ENCODE peak calls at places on chromosome 14, in nine cellular contexts. One of them, this sample, is unnamed.

GRCh38 chr14:35480119-35480769 is 53.7 kb upstream of the INSM2 start:
- DNase-seq in AG09309: no peak
- DNase-seq in neural progenitor cell: no peak
- DNase-seq in body of pancreas: no peak
- DNase-seq in esophagus muscularis mucosa: no peak
- DNase-seq in left lung: no peak
- DNase-seq in suprapubic skin: no peak
- DNase-seq in heart right ventricle: no peak
- DNase-seq in stomach: no peak
- DNase-seq in this sample: no peak

GRCh38 chr14:79056879-79057278 is 886.7 kb downstream of the NRXN3 start:
- DNase-seq in AG09309: no peak
- DNase-seq in neural progenitor cell: no peak
- DNase-seq in body of pancreas: no peak
- DNase-seq in esophagus muscularis mucosa: no peak
- DNase-seq in left lung: no peak
- DNase-seq in suprapubic skin: no peak
- DNase-seq in heart right ventricle: no peak
- DNase-seq in stomach: no peak
- DNase-seq in this sample: peak

GRCh38 chr14:54808326-54809161 is 94.1 kb downstream of the GCH1 start:
- DNase-seq in AG09309: no peak
- DNase-seq in neural progenitor cell: no peak
- DNase-seq in body of pancreas: no peak
- DNase-seq in esophagus muscularis mucosa: peak
- DNase-seq in left lung: no peak
- DNase-seq in suprapubic skin: no peak
- DNase-seq in heart right ventricle: no peak
- DNase-seq in stomach: no peak
- DNase-seq in this sample: no peak

GRCh38 chr14:64778114-64778754 is 74.0 kb downstream of the PLEKHG3 start:
- DNase-seq in AG09309: no peak
- DNase-seq in neural progenitor cell: no peak
- DNase-seq in body of pancreas: peak
- DNase-seq in esophagus muscularis mucosa: no peak
- DNase-seq in left lung: no peak
- DNase-seq in suprapubic skin: no peak
- DNase-seq in heart right ventricle: peak
- DNase-seq in stomach: no peak
- DNase-seq in this sample: no peak

GRCh38 chr14:89241265-89241664 is 175.8 kb downstream of the FOXN3 start:
- DNase-seq in AG09309: no peak
- DNase-seq in neural progenitor cell: no peak
- DNase-seq in body of pancreas: no peak
- DNase-seq in esophagus muscularis mucosa: no peak
- DNase-seq in left lung: no peak
- DNase-seq in suprapubic skin: no peak
- DNase-seq in heart right ventricle: no peak
- DNase-seq in stomach: no peak
- DNase-seq in this sample: no peak

GRCh38 chr14:34173916-34174315 is 223.0 kb upstream of the EGLN3 start:
- DNase-seq in AG09309: no peak
- DNase-seq in neural progenitor cell: no peak
- DNase-seq in body of pancreas: no peak
- DNase-seq in esophagus muscularis mucosa: no peak
- DNase-seq in left lung: no peak
- DNase-seq in suprapubic skin: no peak
- DNase-seq in heart right ventricle: no peak
- DNase-seq in stomach: no peak
- DNase-seq in this sample: no peak

GRCh38 chr14:37787879-37788494 is 192.6 kb downstream of the TTC6 start:
- DNase-seq in AG09309: no peak
- DNase-seq in neural progenitor cell: no peak
- DNase-seq in body of pancreas: no peak
- DNase-seq in esophagus muscularis mucosa: no peak
- DNase-seq in left lung: no peak
- DNase-seq in suprapubic skin: no peak
- DNase-seq in heart right ventricle: no peak
- DNase-seq in stomach: no peak
- DNase-seq in this sample: no peak

GRCh38 chr14:77470192-77470870 is 12.4 kb downstream of the AHSA1 start:
- DNase-seq in AG09309: no peak
- DNase-seq in neural progenitor cell: no peak
- DNase-seq in body of pancreas: no peak
- DNase-seq in esophagus muscularis mucosa: no peak
- DNase-seq in left lung: no peak
- DNase-seq in suprapubic skin: no peak
- DNase-seq in heart right ventricle: no peak
- DNase-seq in stomach: no peak
- DNase-seq in this sample: no peak

GRCh38 chr14:104546591-104547309 is 32.8 kb upstream of the C14orf180 start:
- DNase-seq in AG09309: no peak
- DNase-seq in neural progenitor cell: no peak
- DNase-seq in body of pancreas: no peak
- DNase-seq in esophagus muscularis mucosa: no peak
- DNase-seq in left lung: no peak
- DNase-seq in suprapubic skin: peak
- DNase-seq in heart right ventricle: no peak
- DNase-seq in stomach: no peak
- DNase-seq in this sample: no peak

GRCh38 chr14:39229222-39229543 is 4.5 kb upstream of the MIA2 start:
- DNase-seq in AG09309: no peak
- DNase-seq in neural progenitor cell: no peak
- DNase-seq in body of pancreas: no peak
- DNase-seq in esophagus muscularis mucosa: no peak
- DNase-seq in left lung: no peak
- DNase-seq in suprapubic skin: no peak
- DNase-seq in heart right ventricle: no peak
- DNase-seq in stomach: no peak
- DNase-seq in this sample: peak

GRCh38 chr14:21068521-21069387 is 1.4 kb upstream of the ARHGEF40 start:
- DNase-seq in AG09309: no peak
- DNase-seq in neural progenitor cell: peak
- DNase-seq in body of pancreas: peak
- DNase-seq in esophagus muscularis mucosa: no peak
- DNase-seq in left lung: peak
- DNase-seq in suprapubic skin: no peak
- DNase-seq in heart right ventricle: peak
- DNase-seq in stomach: peak
- DNase-seq in this sample: no peak

GRCh38 chr14:104445832-104446381 is 133.7 kb upstream of the C14orf180 start:
- DNase-seq in AG09309: no peak
- DNase-seq in neural progenitor cell: no peak
- DNase-seq in body of pancreas: no peak
- DNase-seq in esophagus muscularis mucosa: peak
- DNase-seq in left lung: no peak
- DNase-seq in suprapubic skin: peak
- DNase-seq in heart right ventricle: no peak
- DNase-seq in stomach: peak
- DNase-seq in this sample: no peak

GRCh38 chr14:88835661-88836060 is 11.2 kb downstream of the TTC8 start:
- DNase-seq in AG09309: no peak
- DNase-seq in neural progenitor cell: no peak
- DNase-seq in body of pancreas: no peak
- DNase-seq in esophagus muscularis mucosa: no peak
- DNase-seq in left lung: no peak
- DNase-seq in suprapubic skin: no peak
- DNase-seq in heart right ventricle: no peak
- DNase-seq in stomach: no peak
- DNase-seq in this sample: no peak

GRCh38 chr14:104882325-104882973 is 17.4 kb downstream of the CEP170B start:
- DNase-seq in AG09309: no peak
- DNase-seq in neural progenitor cell: peak
- DNase-seq in body of pancreas: peak
- DNase-seq in esophagus muscularis mucosa: no peak
- DNase-seq in left lung: peak
- DNase-seq in suprapubic skin: no peak
- DNase-seq in heart right ventricle: peak
- DNase-seq in stomach: peak
- DNase-seq in this sample: no peak

GRCh38 chr14:52922059-52922458 is 28.8 kb downstream of the FERMT2 start:
- DNase-seq in AG09309: no peak
- DNase-seq in neural progenitor cell: no peak
- DNase-seq in body of pancreas: no peak
- DNase-seq in esophagus muscularis mucosa: no peak
- DNase-seq in left lung: no peak
- DNase-seq in suprapubic skin: no peak
- DNase-seq in heart right ventricle: no peak
- DNase-seq in stomach: no peak
- DNase-seq in this sample: no peak

GRCh38 chr14:34562776-34563150 is 23.3 kb upstream of the EAPP start:
- DNase-seq in AG09309: no peak
- DNase-seq in neural progenitor cell: no peak
- DNase-seq in body of pancreas: no peak
- DNase-seq in esophagus muscularis mucosa: no peak
- DNase-seq in left lung: peak
- DNase-seq in suprapubic skin: no peak
- DNase-seq in heart right ventricle: no peak
- DNase-seq in stomach: no peak
- DNase-seq in this sample: no peak

GRCh38 chr14:102363182-102363952 is 626 bp downstream of the TECPR2 start:
- DNase-seq in AG09309: no peak
- DNase-seq in neural progenitor cell: peak
- DNase-seq in body of pancreas: peak
- DNase-seq in esophagus muscularis mucosa: no peak
- DNase-seq in left lung: no peak
- DNase-seq in suprapubic skin: peak
- DNase-seq in heart right ventricle: peak
- DNase-seq in stomach: peak
- DNase-seq in this sample: no peak

GRCh38 chr14:102360388-102360787 is 2.3 kb downstream of the CINP start:
- DNase-seq in AG09309: no peak
- DNase-seq in neural progenitor cell: no peak
- DNase-seq in body of pancreas: no peak
- DNase-seq in esophagus muscularis mucosa: no peak
- DNase-seq in left lung: no peak
- DNase-seq in suprapubic skin: no peak
- DNase-seq in heart right ventricle: no peak
- DNase-seq in stomach: no peak
- DNase-seq in this sample: no peak

GRCh38 chr14:102362545-102363181 is at the start of the genes CINP and TECPR2:
- DNase-seq in AG09309: peak
- DNase-seq in neural progenitor cell: peak
- DNase-seq in body of pancreas: peak
- DNase-seq in esophagus muscularis mucosa: peak
- DNase-seq in left lung: peak
- DNase-seq in suprapubic skin: peak
- DNase-seq in heart right ventricle: peak
- DNase-seq in stomach: peak
- DNase-seq in this sample: peak

GRCh38 chr14:102356280-102356679 is 6.4 kb downstream of the CINP start:
- DNase-seq in AG09309: no peak
- DNase-seq in neural progenitor cell: no peak
- DNase-seq in body of pancreas: no peak
- DNase-seq in esophagus muscularis mucosa: no peak
- DNase-seq in left lung: no peak
- DNase-seq in suprapubic skin: no peak
- DNase-seq in heart right ventricle: no peak
- DNase-seq in stomach: no peak
- DNase-seq in this sample: no peak

GRCh38 chr14:102362084-102362483 is 606 bp downstream of the CINP start:
- DNase-seq in AG09309: no peak
- DNase-seq in neural progenitor cell: peak
- DNase-seq in body of pancreas: no peak
- DNase-seq in esophagus muscularis mucosa: no peak
- DNase-seq in left lung: no peak
- DNase-seq in suprapubic skin: no peak
- DNase-seq in heart right ventricle: no peak
- DNase-seq in stomach: no peak
- DNase-seq in this sample: peak
- H3K4me3 ChIP-seq in AG09309: peak
- H3K4me3 ChIP-seq in neural progenitor cell: peak
- H3K4me3 ChIP-seq in body of pancreas: peak
- H3K4me3 ChIP-seq in esophagus muscularis mucosa: peak
- H3K4me3 ChIP-seq in left lung: peak
- H3K4me3 ChIP-seq in suprapubic skin: peak
- H3K4me3 ChIP-seq in heart right ventricle: peak
- H3K4me3 ChIP-seq in stomach: peak
- H3K4me3 ChIP-seq in this sample: peak

DNA sequence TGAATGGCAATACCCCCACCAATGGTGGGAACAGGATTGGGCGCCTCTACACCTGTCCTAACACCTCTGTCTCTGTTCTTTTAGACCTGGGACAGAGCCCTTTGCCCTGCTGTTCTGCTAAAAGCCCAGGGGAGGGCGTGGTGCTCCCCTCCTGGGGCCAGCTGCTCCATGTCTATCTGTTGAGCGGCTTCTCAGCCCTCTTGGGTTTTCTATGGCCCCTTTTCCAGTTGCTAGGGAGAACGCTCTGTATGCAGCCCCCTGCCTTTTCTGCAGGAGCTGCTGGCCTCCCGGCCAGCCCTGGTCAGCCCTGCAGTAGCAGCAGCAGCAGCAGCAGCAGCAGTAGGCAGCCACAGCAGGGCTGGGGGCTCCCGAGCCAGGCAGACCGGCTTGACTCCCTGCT is 1.2 kb downstream of the RTL1 start:
- DNase-seq in AG09309: no peak
- DNase-seq in neural progenitor cell: peak
- DNase-seq in body of pancreas: no peak
- DNase-seq in esophagus muscularis mucosa: peak
- DNase-seq in left lung: no peak
- DNase-seq in suprapubic skin: no peak
- DNase-seq in heart right ventricle: no peak
- DNase-seq in stomach: no peak
- DNase-seq in this sample: no peak
- TF ChIP-seq CTCF in AG09309: no peak
- TF ChIP-seq CTCF in neural progenitor cell: peak
- TF ChIP-seq CTCF in body of pancreas: no peak
- TF ChIP-seq CTCF in esophagus muscularis mucosa: no peak
- TF ChIP-seq CTCF in left lung: no peak
- TF ChIP-seq CTCF in suprapubic skin: no peak
- TF ChIP-seq CTCF in heart right ventricle: no peak
- TF ChIP-seq CTCF in stomach: no peak
- TF ChIP-seq CTCF in this sample: no peak

DNA sequence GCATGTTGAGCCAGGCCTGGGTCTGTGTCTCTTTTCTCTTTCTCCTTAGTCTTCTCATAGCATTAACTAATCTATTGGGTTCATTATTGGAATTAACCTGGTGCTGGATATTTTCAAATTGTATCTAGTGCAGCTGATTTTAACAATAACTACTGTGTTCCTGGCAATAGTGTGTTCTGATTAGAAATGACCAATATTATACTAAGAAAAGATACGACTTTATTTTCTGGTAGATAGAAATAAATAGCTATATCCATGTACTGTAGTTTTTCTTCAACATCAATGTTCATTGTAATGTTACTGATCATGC is 3.0 kb downstream of the FOS start:
- DNase-seq in AG09309: no peak
- DNase-seq in neural progenitor cell: no peak
- DNase-seq in body of pancreas: no peak
- DNase-seq in esophagus muscularis mucosa: no peak
- DNase-seq in left lung: no peak
- DNase-seq in suprapubic skin: no peak
- DNase-seq in heart right ventricle: no peak
- DNase-seq in stomach: no peak
- DNase-seq in this sample: no peak
- H3K4me3 ChIP-seq in AG09309: no peak
- H3K4me3 ChIP-seq in neural progenitor cell: no peak
- H3K4me3 ChIP-seq in body of pancreas: no peak
- H3K4me3 ChIP-seq in esophagus muscularis mucosa: peak
- H3K4me3 ChIP-seq in left lung: peak
- H3K4me3 ChIP-seq in suprapubic skin: peak
- H3K4me3 ChIP-seq in heart right ventricle: peak
- H3K4me3 ChIP-seq in stomach: peak
- H3K4me3 ChIP-seq in this sample: no peak

GRCh38 chr14:102592969-102593840 is 756 bp downstream of the RCOR1 start:
- DNase-seq in AG09309: no peak
- DNase-seq in neural progenitor cell: peak
- DNase-seq in body of pancreas: peak
- DNase-seq in esophagus muscularis mucosa: no peak
- DNase-seq in left lung: peak
- DNase-seq in suprapubic skin: no peak
- DNase-seq in heart right ventricle: peak
- DNase-seq in stomach: peak
- DNase-seq in this sample: no peak
- TF ChIP-seq CTCF in AG09309: peak
- TF ChIP-seq CTCF in neural progenitor cell: peak
- TF ChIP-seq CTCF in body of pancreas: peak
- TF ChIP-seq CTCF in esophagus muscularis mucosa: peak
- TF ChIP-seq CTCF in left lung: peak
- TF ChIP-seq CTCF in suprapubic skin: peak
- TF ChIP-seq CTCF in heart right ventricle: peak
- TF ChIP-seq CTCF in stomach: peak
- TF ChIP-seq CTCF in this sample: peak